ENCODE peak calls at places on chromosome 18, in four cellular contexts. P is GM12878, Y is K562, J is HepG2. U is an unnamed sample.
A peak's percentile ranks its signal among the peaks of the same experiment; 100 is the strongest.

GRCh38 chr18:44996261-44996660 is 315.6 kb downstream of the SETBP1 start:
- DNase-seq in P (no peak), Y (no peak), J (no peak), U (no peak)

GRCh38 chr18:36402765-36403396 is 105.4 kb downstream of the FHOD3 start:
- DNase-seq in P (no peak), Y (no peak), J (no peak), U (peak; percentile 49)

GRCh38 chr18:3994061-3994687 is 460.9 kb downstream of the DLGAP1 start:
- DNase-seq in P (no peak), Y (no peak), J (no peak), U (no peak)

GRCh38 chr18:57469884-57470283 is 34.7 kb downstream of the ONECUT2 start:
- DNase-seq in P (no peak), Y (no peak), J (no peak), U (no peak)

GRCh38 chr18:58730618-58731017 is 59.4 kb downstream of the MALT1 start:
- DNase-seq in P (no peak), Y (no peak), J (no peak), U (no peak)

GRCh38 chr18:28086530-28087172 is 90.3 kb downstream of the CDH2 start:
- DNase-seq in P (no peak), Y (no peak), J (peak; percentile 72), U (no peak)

GRCh38 chr18:13048061-13048605 is 57.0 kb downstream of the CEP192 start:
- DNase-seq in P (no peak), Y (no peak), J (no peak), U (no peak)

GRCh38 chr18:9919564-9920232 is 5.9 kb downstream of the VAPA start:
- DNase-seq in P (no peak), Y (no peak), J (no peak), U (no peak)

GRCh38 chr18:12741351-12741750 is 38.5 kb downstream of the PSMG2 start:
- DNase-seq in P (no peak), Y (no peak), J (peak; percentile 94), U (no peak)

GRCh38 chr18:3675446-3675845 is 225.5 kb downstream of the TGIF1 start:
- DNase-seq in P (no peak), Y (no peak), J (peak; percentile 50), U (no peak)

GRCh38 chr18:49625021-49625691 is 63.3 kb downstream of the LIPG start:
- DNase-seq in P (no peak), Y (no peak), J (no peak), U (no peak)

GRCh38 chr18:44679912-44680270 is 797 bp upstream of the SETBP1 start:
- DNase-seq in P (no peak), Y (no peak), J (no peak), U (peak; percentile 26)

GRCh38 chr18:45066210-45066609 is 385.5 kb downstream of the SETBP1 start:
- DNase-seq in P (no peak), Y (no peak), J (no peak), U (no peak)

GRCh38 chr18:48405108-48405507 is 4.1 kb downstream of the ZBTB7C start:
- DNase-seq in P (no peak), Y (no peak), J (no peak), U (no peak)

GRCh38 chr18:25451077-25451658 is 99.2 kb upstream of the ZNF521 start:
- DNase-seq in P (no peak), Y (no peak), J (no peak), U (no peak)

GRCh38 chr18:48215876-48216638 is 193.1 kb downstream of the ZBTB7C start:
- DNase-seq in P (no peak), Y (no peak), J (no peak), U (no peak)

GRCh38 chr18:56257215-56257614 is 381.2 kb downstream of the TXNL1 start:
- DNase-seq in P (peak; percentile 28), Y (no peak), J (no peak), U (no peak)
- TF ChIP-seq SP1 in P (no peak), Y (no peak), J (no peak), U (no peak)

GRCh38 chr18:32730620-32731021 is 42.2 kb downstream of the KLHL14 start:
- DNase-seq in P (peak; percentile 30), Y (no peak), J (no peak), U (no peak)

GRCh38 chr18:32734442-32734841 is 38.4 kb downstream of the KLHL14 start:
- DNase-seq in P (no peak), Y (no peak), J (no peak), U (no peak)

GRCh38 chr18:32730068-32730467 is 42.8 kb downstream of the KLHL14 start:
- DNase-seq in P (no peak), Y (no peak), J (no peak), U (no peak)

GRCh38 chr18:32732165-32732564 is 40.7 kb downstream of the KLHL14 start:
- DNase-seq in P (no peak), Y (no peak), J (no peak), U (no peak)

GRCh38 chr18:32735781-32736180 is 37.0 kb downstream of the KLHL14 start:
- DNase-seq in P (no peak), Y (no peak), J (peak; percentile 23), U (no peak)
- TF ChIP-seq BHLHE40 in P (no peak), Y (no peak), J (no peak), U (no peak)

GRCh38 chr18:70333757-70334156 is 44.9 kb downstream of the SOCS6 start:
- DNase-seq in P (no peak), Y (no peak), J (peak; percentile 98), U (no peak)

GRCh38 chr18:70333316-70333715 is 44.5 kb downstream of the SOCS6 start:
- DNase-seq in P (no peak), Y (no peak), J (no peak), U (no peak)

GRCh38 chr18:70332694-70333093 is 43.8 kb downstream of the SOCS6 start:
- DNase-seq in P (no peak), Y (no peak), J (peak; percentile 58), U (no peak)

GRCh38 chr18:70335892-70336726 is 47.3 kb downstream of the SOCS6 start:
- DNase-seq in P (no peak), Y (no peak), J (peak; percentile 97), U (no peak)

GRCh38 chr18:70334728-70335329 is 46.0 kb downstream of the SOCS6 start:
- DNase-seq in P (no peak), Y (no peak), J (peak; percentile 94), U (no peak)
- TF ChIP-seq FOXK2 in P (no peak), Y (no peak), J (no peak), U (no peak)

GRCh38 chr18:38956068-38956467 is 1390.5 kb upstream of the CELF4 start:
- DNase-seq in P (no peak), Y (no peak), J (no peak), U (no peak)
- TF ChIP-seq SP1 in P (no peak), Y (no peak), J (no peak), U (no peak)

DNA sequence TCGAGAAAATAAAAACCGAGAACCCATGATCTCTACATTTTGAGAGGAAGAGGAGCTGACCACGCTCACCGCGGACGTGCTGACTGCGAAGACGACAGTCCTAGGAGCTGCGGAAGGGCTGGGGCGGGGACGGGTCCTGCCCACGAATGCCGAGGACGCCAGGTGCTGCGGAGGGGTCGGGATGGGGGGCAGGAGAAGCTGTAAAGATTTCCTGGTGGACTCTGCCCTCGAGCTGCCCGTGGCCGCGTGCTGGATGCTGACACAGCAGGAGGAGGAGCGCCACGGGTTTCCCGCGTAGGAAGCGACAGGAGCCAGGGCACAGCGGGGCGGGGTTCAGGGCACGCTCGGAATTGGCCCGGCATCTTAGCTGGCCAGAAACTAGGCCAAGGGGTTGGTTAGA is 22.2 kb downstream of the ZSCAN30 start:
- DNase-seq in P (no peak), Y (no peak), J (no peak), U (no peak)
- TF ChIP-seq BHLHE40 in P (no peak), Y (no peak), J (no peak), U (no peak)

GRCh38 chr18:51149605-51150429 is 47.7 kb downstream of the MEX3C start:
- DNase-seq in P (no peak), Y (no peak), J (no peak), U (no peak)
- TF ChIP-seq FOXK2 in P (no peak), Y (no peak), J (no peak), U (no peak)

DNA sequence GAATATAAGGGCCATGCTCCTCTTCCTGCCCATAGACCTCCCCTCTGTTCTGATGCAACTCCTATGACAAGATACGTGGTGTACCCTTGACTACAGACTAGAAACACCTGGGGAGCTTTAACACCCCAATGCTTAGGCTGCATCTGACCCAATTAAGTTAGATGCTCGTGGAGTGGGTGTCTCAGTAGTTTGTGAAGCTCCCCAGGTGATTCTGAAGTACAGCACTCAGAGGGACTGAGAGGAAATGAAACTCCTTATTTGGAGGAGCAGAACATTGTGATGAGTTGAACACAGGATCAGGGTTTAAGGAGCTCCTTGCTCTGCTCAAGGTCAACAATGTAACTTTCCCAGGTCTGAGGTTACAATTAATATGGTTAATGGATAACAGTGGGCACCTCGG is 80.3 kb upstream of the TTC39C start:
- DNase-seq in P (no peak), Y (no peak), J (no peak), U (no peak)
- TF ChIP-seq SP1 in P (no peak), Y (no peak), J (no peak), U (no peak)

GRCh38 chr18:63765837-63766236 is 9.4 kb upstream of the SERPINB7 start:
- DNase-seq in P (no peak), Y (no peak), J (no peak), U (no peak)
- TF ChIP-seq BHLHE40 in P (no peak), Y (no peak), J (no peak), U (no peak)

GRCh38 chr18:70334264-70334663 is 45.4 kb downstream of the SOCS6 start:
- DNase-seq in P (no peak), Y (no peak), J (no peak), U (no peak)
- TF ChIP-seq FOXK2 in P (no peak), Y (no peak), J (no peak), U (no peak)

DNA sequence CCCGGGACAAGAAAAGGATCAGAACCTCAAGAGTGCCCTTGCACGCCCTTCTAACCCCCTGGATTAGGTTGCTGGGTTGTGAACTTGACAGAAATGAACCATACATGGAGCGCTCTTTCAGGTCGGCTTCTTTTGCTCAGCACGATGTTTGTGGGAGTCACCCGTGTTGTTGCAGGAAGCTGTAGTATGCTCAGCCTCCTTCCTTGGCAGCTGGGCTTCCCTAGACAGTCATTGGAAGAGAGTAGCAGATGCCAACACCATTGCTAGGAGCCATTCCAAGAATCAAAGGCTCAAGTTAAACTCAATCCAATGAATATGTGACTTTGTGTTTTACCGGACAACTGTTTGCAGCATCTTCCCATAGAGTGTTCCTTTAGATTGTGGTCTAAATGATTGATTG is 47.0 kb downstream of the RAB12 start:
- DNase-seq in P (no peak), Y (no peak), J (no peak), U (no peak)
- TF ChIP-seq SP1 in P (no peak), Y (no peak), J (no peak), U (no peak)

U was measured in HEK293T.